ENCODE peak calls at places on chromosome 22, in four cellular contexts. M is stomach, S is HepG2, F is ovary. U is an unnamed sample.
A peak's percentile ranks its signal among the peaks of the same experiment; 100 is the strongest.

GRCh38 chr22:49975543-49976389 is 15.2 kb downstream of the PIM3 start:
- DNase-seq in S (no peak), M (peak; percentile 23), F (no peak), U (no peak)

GRCh38 chr22:30763815-30764686 is 69.4 kb downstream of the OSBP2 start:
- DNase-seq in S (peak; percentile 70), F (no peak), M (peak; percentile 52), U (peak; percentile 42)

GRCh38 chr22:40279017-40279416 is 67.3 kb upstream of the ADSL start:
- DNase-seq in F (no peak), M (no peak), S (no peak), U (no peak)

GRCh38 chr22:46043816-46044717 is 67.1 kb upstream of the WNT7B start:
- DNase-seq in F (peak; percentile 76), S (no peak), M (peak; percentile 54), U (no peak)

GRCh38 chr22:29147241-29147919 is 58.3 kb upstream of the EMID1 start:
- DNase-seq in M (peak; percentile 20), S (no peak), F (peak; percentile 23), U (no peak)

GRCh38 chr22:46149998-46150549 is at the start of gene PPARA:
- DNase-seq in F (peak; percentile 95), M (peak; percentile 95), S (peak; percentile 46), U (peak; percentile 98)

GRCh38 chr22:26172389-26172990 is 3.2 kb downstream of the SEZ6L start:
- DNase-seq in S (peak; percentile 53), F (no peak), M (no peak), U (peak; percentile 26)

GRCh38 chr22:29382575-29383328 is 5.6 kb downstream of the AP1B1 start:
- DNase-seq in F (no peak), S (no peak), M (peak; percentile 63), U (no peak)

GRCh38 chr22:28937206-28938025 is 54.0 kb downstream of the ZNRF3 start:
- DNase-seq in M (no peak), F (no peak), S (no peak), U (no peak)

GRCh38 chr22:36323182-36323854 is 64.4 kb downstream of the MYH9 start:
- DNase-seq in S (no peak), M (peak; percentile 73), F (no peak), U (no peak)
- TF ChIP-seq POLR2A in S (no peak), M (no peak), F (no peak), U (no peak)

GRCh38 chr22:42522546-42522945 is 3.0 kb upstream of the RRP7A start:
- DNase-seq in S (no peak), F (no peak), M (no peak), U (no peak)

GRCh38 chr22:42515896-42516295 is 3.7 kb downstream of the RRP7A start:
- DNase-seq in S (peak; percentile 62), F (peak; percentile 68), M (no peak), U (no peak)

GRCh38 chr22:42520663-42521546 is 1.3 kb upstream of the RRP7A start:
- DNase-seq in S (peak; percentile 94), F (no peak), M (peak; percentile 48), U (no peak)

DNA sequence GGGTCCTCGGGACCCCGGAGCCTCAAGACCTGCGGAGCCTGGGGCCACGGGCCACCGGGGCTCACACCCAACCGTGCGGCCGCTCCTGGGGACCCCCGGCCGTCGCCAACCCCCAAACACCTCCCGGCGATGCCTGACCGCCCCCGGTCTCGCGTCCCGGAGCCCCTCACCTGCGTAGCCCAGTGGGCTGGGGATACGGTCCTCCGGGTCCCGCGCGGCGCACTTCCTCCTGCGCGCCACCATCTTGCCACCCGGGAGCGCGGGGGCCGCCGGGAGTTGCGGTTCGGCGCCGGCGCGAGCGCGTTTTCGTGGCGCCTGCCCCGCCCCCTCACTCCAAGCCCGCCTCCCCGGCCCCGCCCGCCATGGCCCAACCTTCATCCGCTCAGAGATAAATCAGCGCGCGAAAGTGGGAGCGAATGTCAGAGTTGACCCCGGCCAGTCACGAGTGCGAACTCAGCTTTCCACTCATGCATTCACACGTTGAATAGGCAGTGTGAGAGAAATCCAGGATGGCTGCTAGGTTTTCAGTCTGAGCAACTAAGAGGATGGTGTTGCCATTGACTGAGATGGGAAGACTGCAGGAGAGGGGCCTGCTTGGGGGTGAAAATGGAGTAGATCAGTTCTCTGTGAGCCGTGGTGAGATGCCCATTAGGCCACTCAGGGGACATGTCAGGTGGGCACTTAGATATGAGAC is at the start of gene RRP7A:
- DNase-seq in F (peak; percentile 87), M (peak; percentile 85), S (peak; percentile 48), U (peak; percentile 80)
- TF ChIP-seq POLR2A in F (peak; percentile 66), M (no peak), S (peak; percentile 75), U (peak; percentile 75)

DNA sequence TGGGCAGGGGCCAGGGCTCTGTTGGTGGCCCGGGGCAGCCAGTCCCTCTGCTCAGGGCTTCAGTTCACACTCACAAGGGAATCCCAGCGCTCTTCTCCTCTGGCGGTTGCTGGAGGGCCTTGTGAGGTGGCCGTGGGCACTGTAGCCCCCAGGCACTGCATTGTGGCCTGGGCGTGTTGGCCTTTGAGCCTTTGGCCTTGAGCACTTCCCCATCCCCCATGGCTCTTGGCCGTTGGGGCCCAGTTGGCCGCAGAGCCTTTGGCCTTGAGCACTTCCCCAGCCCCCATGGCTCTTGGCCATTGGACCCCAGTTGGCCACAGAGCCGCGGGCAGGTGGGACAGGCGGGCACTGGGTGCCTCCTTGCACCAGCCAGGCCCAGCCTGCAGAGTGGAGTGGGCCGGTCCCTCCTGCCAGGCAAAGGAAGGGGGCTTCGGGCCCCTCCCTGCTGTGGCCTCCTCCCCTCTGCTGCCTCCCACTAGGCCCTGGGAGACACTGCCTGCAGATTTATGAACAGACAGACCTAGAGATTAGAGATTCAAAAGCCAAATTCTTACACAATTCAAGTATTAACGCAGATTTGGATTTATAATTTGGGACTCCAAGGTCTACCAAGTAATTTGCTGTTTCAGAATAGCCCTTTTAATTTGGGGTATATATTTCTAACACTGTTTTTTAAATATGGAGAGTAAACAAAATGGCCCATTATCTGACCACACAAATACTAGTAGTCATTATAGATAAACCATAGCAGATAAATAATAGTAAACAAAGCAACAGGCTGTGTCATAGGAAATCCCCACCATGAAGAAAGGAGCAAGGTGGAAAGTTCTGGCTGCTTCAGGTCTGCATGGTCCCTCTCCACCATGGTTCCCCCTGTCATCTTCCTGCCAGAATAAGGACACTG is 18.2 kb upstream of the TXNRD2 start:
- DNase-seq in F (no peak), M (no peak), S (no peak), U (no peak)
- TF ChIP-seq POLR2A in F (no peak), M (no peak), S (peak; percentile 87), U (no peak)

GRCh38 chr22:48335442-48336139 is 1492.1 kb downstream of the BRD1 start:
- DNase-seq in F (no peak), S (no peak), M (no peak), U (no peak)
- TF ChIP-seq POLR2A in F (no peak), S (no peak), M (no peak), U (no peak)